ENCODE peak calls at places on chromosomes 11 and 22, in ten cellular contexts. U, N, P, F, G, D, H, B, Q and X are unnamed samples.

GRCh38 chr22:50613291-50613981 is 12.8 kb downstream of the MAPK8IP2 start:
- DNase-seq in U (no peak), N (no peak), P (no peak), F (no peak), G (no peak), D (no peak), H (no peak), B (no peak), Q (no peak), X (no peak)

GRCh38 chr11:31809543-31809856 is 1.6 kb downstream of the PAX6 start:
- DNase-seq in U (no peak), N (no peak), P (no peak), F (no peak), G (no peak), D (no peak), H (no peak), B (no peak), Q (peak; percentile 37), X (no peak)

GRCh38 chr11:1153951-1154487 is 3.7 kb upstream of the MUC5AC start:
- DNase-seq in U (no peak), N (no peak), P (no peak), F (no peak), G (no peak), D (peak; percentile 48), H (peak; percentile 26), B (peak; percentile 97), Q (peak; percentile 99), X (peak; percentile 98)

GRCh38 chr11:57500926-57501325 is 14.6 kb downstream of the SLC43A1 start:
- DNase-seq in U (no peak), N (no peak), P (no peak), F (no peak), G (no peak), D (no peak), H (no peak), B (no peak), Q (no peak), X (no peak)

GRCh38 chr22:33986954-33987353 is 66.7 kb upstream of the LARGE1 start:
- DNase-seq in U (no peak), N (no peak), P (no peak), F (no peak), G (no peak), D (no peak), H (no peak), B (no peak), Q (no peak), X (no peak)

GRCh38 chr22:45905924-45906865 is 70.8 kb downstream of the WNT7B start:
- DNase-seq in U (no peak), N (no peak), P (no peak), F (no peak), G (no peak), D (no peak), H (peak; percentile 36), B (peak; percentile 62), Q (no peak), X (peak; percentile 57)

GRCh38 chr11:10348650-10349280 is 43.9 kb downstream of the ADM start:
- DNase-seq in U (no peak), N (no peak), P (no peak), F (no peak), G (no peak), D (no peak), H (no peak), B (peak; percentile 84), Q (peak; percentile 79), X (peak; percentile 57)

GRCh38 chr22:45969414-45969799 is 7.6 kb downstream of the WNT7B start:
- DNase-seq in U (no peak), N (no peak), P (no peak), F (no peak), G (no peak), D (no peak), H (no peak), B (no peak), Q (no peak), X (no peak)

GRCh38 chr11:108945341-108945740 is 280.5 kb downstream of the DDX10 start:
- DNase-seq in U (no peak), N (no peak), P (no peak), F (no peak), G (no peak), D (no peak), H (no peak), B (no peak), Q (no peak), X (no peak)

GRCh38 chr22:17260950-17261349 is 41.7 kb upstream of the ADA2 start:
- DNase-seq in U (no peak), N (no peak), P (no peak), F (no peak), G (no peak), D (no peak), H (no peak), B (no peak), Q (no peak), X (no peak)

GRCh38 chr22:19524170-19525115 is at the start of gene CLDN5:
- DNase-seq in U (no peak), N (no peak), P (peak; percentile 26), F (no peak), G (no peak), D (no peak), H (no peak), B (no peak), Q (no peak), X (peak; percentile 37)

GRCh38 chr22:44369916-44370804 is 57.4 kb upstream of the SHISAL1 start:
- DNase-seq in U (no peak), N (no peak), P (no peak), F (no peak), G (no peak), D (no peak), H (no peak), B (no peak), Q (no peak), X (no peak)

GRCh38 chr22:40412441-40412840 is 42.0 kb downstream of the SGSM3 start:
- DNase-seq in U (no peak), N (no peak), P (no peak), F (no peak), G (no peak), D (no peak), H (no peak), B (no peak), Q (no peak), X (no peak)

GRCh38 chr11:2275334-2276279 is 5.2 kb upstream of the ASCL2 start:
- DNase-seq in U (no peak), N (no peak), P (no peak), F (no peak), G (no peak), D (no peak), H (no peak), B (no peak), Q (no peak), X (no peak)

GRCh38 chr11:10295056-10295901 is 1.3 kb upstream of the SBF2 start:
- DNase-seq in U (no peak), N (no peak), P (no peak), F (no peak), G (no peak), D (no peak), H (no peak), B (no peak), Q (peak; percentile 32), X (peak; percentile 32)

GRCh38 chr22:38314992-38315800 is 2.0 kb downstream of the CSNK1E start:
- DNase-seq in U (no peak), N (no peak), P (peak; percentile 28), F (peak; percentile 54), G (no peak), D (no peak), H (no peak), B (peak; percentile 35), Q (peak; percentile 35), X (peak; percentile 43)

GRCh38 chr11:843818-844692 is 1.4 kb downstream of the TSPAN4 start:
- DNase-seq in U (no peak), N (no peak), P (no peak), F (no peak), G (no peak), D (peak; percentile 86), H (peak; percentile 92), B (peak; percentile 90), Q (peak; percentile 96), X (peak; percentile 92)

GRCh38 chr11:2827256-2827655 is 58.3 kb downstream of the CDKN1C start:
- DNase-seq in U (no peak), N (no peak), P (no peak), F (no peak), G (no peak), D (no peak), H (no peak), B (peak; percentile 7), Q (peak; percentile 18), X (peak; percentile 39)

GRCh38 chr22:19709063-19709769 is 5.1 kb upstream of the SEPTIN5 start:
- DNase-seq in U (no peak), N (no peak), P (no peak), F (no peak), G (no peak), D (no peak), H (no peak), B (no peak), Q (no peak), X (no peak)

GRCh38 chr11:88404932-88405710 is 67.6 kb upstream of the CTSC start:
- DNase-seq in U (no peak), N (no peak), P (no peak), F (no peak), G (no peak), D (no peak), H (peak; percentile 11), B (no peak), Q (peak; percentile 41), X (no peak)

GRCh38 chr22:39142088-39142667 is 10.3 kb downstream of the CBX7 start:
- DNase-seq in U (no peak), N (no peak), P (no peak), F (no peak), G (no peak), D (no peak), H (no peak), B (no peak), Q (no peak), X (no peak)

GRCh38 chr11:92489831-92490399 is 265.3 kb downstream of the FAT3 start:
- DNase-seq in U (no peak), N (no peak), P (no peak), F (no peak), G (no peak), D (no peak), H (peak; percentile 36), B (no peak), Q (no peak), X (no peak)

GRCh38 chr11:87397250-87397649 is 359.5 kb downstream of the TMEM135 start:
- DNase-seq in U (no peak), N (no peak), P (no peak), F (no peak), G (no peak), D (no peak), H (no peak), B (no peak), Q (no peak), X (no peak)